ENCODE peak calls at places on chromosomes 16 and 17, in six cellular contexts. One of them, this sample, is unnamed.

GRCh38 chr17:74359916-74360315 is 1.8 kb downstream of the BTBD17 start:
- DNase-seq in neural progenitor cell: no peak
- DNase-seq in left ventricle myocardium inferior: no peak
- DNase-seq in ovary: no peak
- DNase-seq in spleen: no peak
- DNase-seq in WERI-Rb-1: no peak
- DNase-seq in this sample: no peak

GRCh38 chr16:86452451-86452850 is 57.9 kb upstream of the FOXF1 start:
- DNase-seq in neural progenitor cell: no peak
- DNase-seq in left ventricle myocardium inferior: no peak
- DNase-seq in WERI-Rb-1: no peak
- DNase-seq in ovary: no peak
- DNase-seq in spleen: no peak
- DNase-seq in this sample: no peak

GRCh38 chr16:106623-107324 is 28.7 kb downstream of the MPG start:
- DNase-seq in neural progenitor cell: peak; percentile 89
- DNase-seq in WERI-Rb-1: peak; percentile 55
- DNase-seq in ovary: no peak
- DNase-seq in left ventricle myocardium inferior: no peak
- DNase-seq in spleen: no peak
- DNase-seq in this sample: peak; percentile 59

GRCh38 chr17:38330941-38331411 is 12.8 kb downstream of the GPR179 start:
- DNase-seq in WERI-Rb-1: no peak
- DNase-seq in neural progenitor cell: no peak
- DNase-seq in left ventricle myocardium inferior: no peak
- DNase-seq in spleen: peak; percentile 68
- DNase-seq in ovary: no peak
- DNase-seq in this sample: no peak

GRCh38 chr17:28485049-28485448 is 11.6 kb downstream of the SLC13A2 start:
- DNase-seq in ovary: no peak
- DNase-seq in spleen: no peak
- DNase-seq in neural progenitor cell: no peak
- DNase-seq in WERI-Rb-1: no peak
- DNase-seq in left ventricle myocardium inferior: no peak
- DNase-seq in this sample: no peak

GRCh38 chr16:77300232-77300631 is 101.0 kb downstream of the SYCE1L start:
- DNase-seq in spleen: no peak
- DNase-seq in neural progenitor cell: no peak
- DNase-seq in left ventricle myocardium inferior: no peak
- DNase-seq in WERI-Rb-1: no peak
- DNase-seq in ovary: no peak
- DNase-seq in this sample: no peak

GRCh38 chr17:27343972-27344607 is 50.2 kb downstream of the WSB1 start:
- DNase-seq in neural progenitor cell: no peak
- DNase-seq in spleen: no peak
- DNase-seq in left ventricle myocardium inferior: no peak
- DNase-seq in ovary: no peak
- DNase-seq in WERI-Rb-1: no peak
- DNase-seq in this sample: no peak

GRCh38 chr17:77136420-77136767 is 4.4 kb upstream of the SEC14L1 start:
- DNase-seq in WERI-Rb-1: no peak
- DNase-seq in left ventricle myocardium inferior: no peak
- DNase-seq in spleen: no peak
- DNase-seq in ovary: no peak
- DNase-seq in neural progenitor cell: no peak
- DNase-seq in this sample: no peak

GRCh38 chr17:20095366-20096080 is 86.4 kb downstream of the SPECC1 start:
- DNase-seq in ovary: peak; percentile 64
- DNase-seq in left ventricle myocardium inferior: peak; percentile 79
- DNase-seq in spleen: no peak
- DNase-seq in WERI-Rb-1: peak; percentile 77
- DNase-seq in neural progenitor cell: peak; percentile 83
- DNase-seq in this sample: no peak

GRCh38 chr17:82496529-82497434 is 22.8 kb upstream of the FOXK2 start:
- DNase-seq in spleen: peak; percentile 100
- DNase-seq in left ventricle myocardium inferior: peak; percentile 98
- DNase-seq in ovary: peak; percentile 96
- DNase-seq in WERI-Rb-1: peak; percentile 99
- DNase-seq in neural progenitor cell: peak; percentile 95
- DNase-seq in this sample: peak; percentile 98

GRCh38 chr17:8740486-8740885 is 4.2 kb downstream of the CCDC42 start:
- DNase-seq in spleen: peak; percentile 86
- DNase-seq in ovary: no peak
- DNase-seq in WERI-Rb-1: peak; percentile 53
- DNase-seq in neural progenitor cell: peak; percentile 36
- DNase-seq in left ventricle myocardium inferior: no peak
- DNase-seq in this sample: no peak

GRCh38 chr17:55561973-55562495 is 50.8 kb upstream of the SMIM36 start:
- DNase-seq in left ventricle myocardium inferior: no peak
- DNase-seq in neural progenitor cell: no peak
- DNase-seq in spleen: no peak
- DNase-seq in WERI-Rb-1: no peak
- DNase-seq in ovary: no peak
- DNase-seq in this sample: no peak

GRCh38 chr16:84861671-84862070 is 41.9 kb downstream of the CRISPLD2 start:
- DNase-seq in spleen: no peak
- DNase-seq in ovary: no peak
- DNase-seq in WERI-Rb-1: no peak
- DNase-seq in neural progenitor cell: no peak
- DNase-seq in left ventricle myocardium inferior: no peak
- DNase-seq in this sample: no peak

GRCh38 chr16:84237994-84238750 is 1.6 kb downstream of the KCNG4 start:
- DNase-seq in left ventricle myocardium inferior: no peak
- DNase-seq in ovary: no peak
- DNase-seq in neural progenitor cell: no peak
- DNase-seq in spleen: no peak
- DNase-seq in WERI-Rb-1: no peak
- DNase-seq in this sample: peak; percentile 57

GRCh38 chr16:70725912-70726828 is 40.3 kb upstream of the MTSS2 start:
- DNase-seq in ovary: no peak
- DNase-seq in WERI-Rb-1: no peak
- DNase-seq in spleen: no peak
- DNase-seq in left ventricle myocardium inferior: peak; percentile 79
- DNase-seq in neural progenitor cell: no peak
- DNase-seq in this sample: peak; percentile 59

DNA sequence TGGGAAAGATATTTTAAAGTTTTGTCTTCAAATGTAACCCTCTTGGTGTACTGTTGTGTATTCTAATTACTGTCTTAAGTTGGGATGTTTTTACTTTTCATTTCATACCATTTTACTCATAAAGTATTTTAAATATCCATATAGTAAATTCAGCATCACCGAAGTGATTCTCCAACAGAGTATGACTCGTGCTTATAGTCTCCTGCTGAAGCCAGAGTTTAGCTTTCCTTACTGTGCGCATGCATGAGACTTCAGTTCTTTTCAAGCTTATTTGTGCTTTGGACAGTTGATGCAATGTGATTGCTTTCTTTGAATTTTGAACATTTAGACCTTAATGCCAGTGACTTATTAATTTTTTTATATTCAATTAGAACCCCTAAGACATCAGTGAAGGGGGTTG is 7.4 kb upstream of the VPS35L start:
- DNase-seq in spleen: no peak
- DNase-seq in left ventricle myocardium inferior: no peak
- DNase-seq in ovary: no peak
- DNase-seq in WERI-Rb-1: no peak
- DNase-seq in neural progenitor cell: no peak
- DNase-seq in this sample: no peak
- H3K36me3 ChIP-seq in spleen: peaks cover 87% of the 10 kb centered on the region
- H3K36me3 ChIP-seq in left ventricle myocardium inferior: peaks cover 82% of the 10 kb centered on the region
- H3K36me3 ChIP-seq in ovary: no peaks in the 10 kb centered on the region
- H3K36me3 ChIP-seq in WERI-Rb-1: peaks cover 59% of the 10 kb centered on the region
- H3K36me3 ChIP-seq in neural progenitor cell: peaks cover 18% of the 10 kb centered on the region
- H3K36me3 ChIP-seq in this sample: peaks cover 7% of the 10 kb centered on the region

DNA sequence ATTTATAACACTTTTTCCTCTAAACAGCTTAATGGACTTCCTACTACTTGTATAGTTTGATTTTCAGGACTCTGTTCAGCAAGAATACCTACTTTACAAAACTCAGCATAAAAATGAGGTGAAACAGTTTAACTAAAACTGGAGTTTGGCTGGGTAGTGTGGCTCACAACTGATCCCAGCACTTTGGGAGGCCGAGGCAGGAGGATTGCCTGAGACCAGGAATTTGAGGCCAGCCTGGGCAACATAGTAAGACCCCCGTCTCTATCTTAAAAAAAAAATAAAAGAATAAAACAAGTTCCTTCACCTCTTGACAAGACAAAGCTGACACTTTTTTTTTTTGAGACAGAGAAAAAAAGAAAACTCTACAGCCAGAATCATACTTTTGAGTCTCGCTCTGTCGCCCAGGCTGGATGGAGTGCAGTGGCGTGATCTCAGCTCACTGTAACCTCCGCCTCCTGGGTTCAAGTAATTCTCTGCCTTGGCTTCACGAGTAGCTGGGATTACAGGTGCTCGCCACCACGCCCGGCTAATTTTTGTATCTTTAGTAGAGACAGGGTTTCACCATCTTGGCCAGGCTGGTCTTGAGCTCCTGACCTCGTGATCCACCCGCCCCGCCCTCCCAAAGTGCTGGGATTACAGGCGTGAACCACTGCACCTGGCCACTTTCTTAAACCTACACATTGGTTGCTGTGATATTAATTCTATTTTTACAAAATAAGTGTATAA is 2.6 kb downstream of the PDF start:
- DNase-seq in ovary: no peak
- DNase-seq in spleen: peak; percentile 29
- DNase-seq in neural progenitor cell: no peak
- DNase-seq in WERI-Rb-1: no peak
- DNase-seq in left ventricle myocardium inferior: no peak
- DNase-seq in this sample: no peak
- H3K36me3 ChIP-seq in ovary: no peaks in the 10 kb centered on the region
- H3K36me3 ChIP-seq in spleen: peaks cover 75% of the 10 kb centered on the region
- H3K36me3 ChIP-seq in neural progenitor cell: peaks cover 3% of the 10 kb centered on the region
- H3K36me3 ChIP-seq in WERI-Rb-1: peaks cover 84% of the 10 kb centered on the region
- H3K36me3 ChIP-seq in left ventricle myocardium inferior: peaks cover 63% of the 10 kb centered on the region
- H3K36me3 ChIP-seq in this sample: peaks cover 14% of the 10 kb centered on the region

GRCh38 chr17:80295559-80295958 is 34.9 kb downstream of the RNF213 start:
- DNase-seq in WERI-Rb-1: no peak
- DNase-seq in spleen: no peak
- DNase-seq in left ventricle myocardium inferior: no peak
- DNase-seq in neural progenitor cell: no peak
- DNase-seq in ovary: no peak
- DNase-seq in this sample: no peak
- H3K36me3 ChIP-seq in WERI-Rb-1: peaks cover 93% of the 10 kb centered on the region
- H3K36me3 ChIP-seq in spleen: peaks cover 100% of the 10 kb centered on the region
- H3K36me3 ChIP-seq in left ventricle myocardium inferior: peaks cover 100% of the 10 kb centered on the region
- H3K36me3 ChIP-seq in neural progenitor cell: no peaks in the 10 kb centered on the region
- H3K36me3 ChIP-seq in ovary: no peaks in the 10 kb centered on the region
- H3K36me3 ChIP-seq in this sample: peaks cover 64% of the 10 kb centered on the region

GRCh38 chr17:2239882-2240430 is 63.6 kb downstream of the SMG6 start:
- DNase-seq in WERI-Rb-1: no peak
- DNase-seq in neural progenitor cell: no peak
- DNase-seq in ovary: peak; percentile 58
- DNase-seq in left ventricle myocardium inferior: peak; percentile 63
- DNase-seq in spleen: no peak
- DNase-seq in this sample: no peak

GRCh38 chr17:2240541-2240940 is 63.0 kb downstream of the SMG6 start:
- DNase-seq in WERI-Rb-1: no peak
- DNase-seq in ovary: no peak
- DNase-seq in spleen: no peak
- DNase-seq in left ventricle myocardium inferior: no peak
- DNase-seq in neural progenitor cell: no peak
- DNase-seq in this sample: no peak

GRCh38 chr17:2239170-2239551 is 64.4 kb downstream of the SMG6 start:
- DNase-seq in spleen: no peak
- DNase-seq in ovary: no peak
- DNase-seq in neural progenitor cell: no peak
- DNase-seq in WERI-Rb-1: no peak
- DNase-seq in left ventricle myocardium inferior: no peak
- DNase-seq in this sample: no peak

GRCh38 chr17:2243953-2244352 is 59.6 kb downstream of the SMG6 start:
- DNase-seq in neural progenitor cell: no peak
- DNase-seq in spleen: no peak
- DNase-seq in left ventricle myocardium inferior: no peak
- DNase-seq in ovary: no peak
- DNase-seq in WERI-Rb-1: no peak
- DNase-seq in this sample: no peak

GRCh38 chr17:2241823-2242222 is 61.8 kb downstream of the SMG6 start:
- DNase-seq in WERI-Rb-1: no peak
- DNase-seq in left ventricle myocardium inferior: no peak
- DNase-seq in ovary: no peak
- DNase-seq in spleen: no peak
- DNase-seq in neural progenitor cell: no peak
- DNase-seq in this sample: no peak
- H3K36me3 ChIP-seq in WERI-Rb-1: peaks cover 48% of the 10 kb centered on the region
- H3K36me3 ChIP-seq in left ventricle myocardium inferior: peaks cover 9% of the 10 kb centered on the region
- H3K36me3 ChIP-seq in ovary: no peaks in the 10 kb centered on the region
- H3K36me3 ChIP-seq in spleen: peaks cover 55% of the 10 kb centered on the region
- H3K36me3 ChIP-seq in neural progenitor cell: peaks cover 7% of the 10 kb centered on the region
- H3K36me3 ChIP-seq in this sample: peaks cover 4% of the 10 kb centered on the region

GRCh38 chr17:62744259-62744658 is 63.9 kb downstream of the MARCHF10 start:
- DNase-seq in spleen: no peak
- DNase-seq in left ventricle myocardium inferior: no peak
- DNase-seq in neural progenitor cell: no peak
- DNase-seq in WERI-Rb-1: no peak
- DNase-seq in ovary: no peak
- DNase-seq in this sample: no peak
- H3K36me3 ChIP-seq in spleen: no peaks in the 10 kb centered on the region
- H3K36me3 ChIP-seq in left ventricle myocardium inferior: no peaks in the 10 kb centered on the region
- H3K36me3 ChIP-seq in neural progenitor cell: no peaks in the 10 kb centered on the region
- H3K36me3 ChIP-seq in WERI-Rb-1: no peaks in the 10 kb centered on the region
- H3K36me3 ChIP-seq in ovary: no peaks in the 10 kb centered on the region
- H3K36me3 ChIP-seq in this sample: no peaks in the 10 kb centered on the region

DNA sequence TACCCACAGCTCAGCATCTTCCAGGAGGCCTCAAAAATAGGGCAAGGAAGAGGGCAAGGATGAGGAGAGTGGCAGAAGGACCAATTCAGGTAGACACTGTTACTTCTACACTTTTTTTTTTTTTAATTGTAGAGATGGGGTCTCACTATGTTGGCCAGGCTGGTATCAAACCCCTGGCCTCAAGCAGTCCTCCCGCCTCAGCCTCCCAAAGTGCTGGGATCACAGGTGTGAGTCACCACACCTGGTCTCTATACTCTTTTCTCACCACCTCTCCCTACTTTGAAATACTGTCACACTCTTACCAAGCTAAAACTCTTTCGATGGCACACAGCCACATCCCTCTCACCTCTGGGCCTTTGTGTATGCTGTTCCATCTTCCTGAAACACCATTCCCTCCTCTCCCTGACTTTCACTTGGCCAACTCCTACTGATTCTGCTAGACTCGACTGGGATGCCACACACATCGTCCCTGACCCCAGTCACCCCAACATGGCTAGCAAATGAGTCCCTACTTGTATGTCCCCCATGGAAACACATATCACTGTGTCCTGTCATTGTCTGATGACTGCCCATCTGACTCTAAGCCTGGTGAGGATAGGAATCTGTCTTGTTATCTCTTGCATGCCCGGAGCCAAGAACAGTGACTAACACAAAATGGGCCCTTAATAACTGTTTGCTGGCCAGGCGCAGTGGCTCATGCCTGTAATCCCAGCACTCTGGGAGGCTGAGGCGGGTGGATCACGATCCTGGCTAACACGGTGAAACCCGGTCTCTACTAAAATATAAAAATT is 7.2 kb upstream of the SLC43A2 start:
- DNase-seq in spleen: no peak
- DNase-seq in ovary: no peak
- DNase-seq in neural progenitor cell: no peak
- DNase-seq in WERI-Rb-1: no peak
- DNase-seq in left ventricle myocardium inferior: no peak
- DNase-seq in this sample: no peak
- H3K36me3 ChIP-seq in spleen: peaks cover 31% of the 10 kb centered on the region
- H3K36me3 ChIP-seq in ovary: no peaks in the 10 kb centered on the region
- H3K36me3 ChIP-seq in neural progenitor cell: no peaks in the 10 kb centered on the region
- H3K36me3 ChIP-seq in WERI-Rb-1: no peaks in the 10 kb centered on the region
- H3K36me3 ChIP-seq in left ventricle myocardium inferior: peaks cover 48% of the 10 kb centered on the region
- H3K36me3 ChIP-seq in this sample: peaks cover 31% of the 10 kb centered on the region

This sample was measured in lung.